ENCODE peak calls at places on chromosomes 6 and 20, in nine cellular contexts. H is effector memory CD4-positive, alpha-beta T cell; M is SJCRH30; B is CD8-positive, alpha-beta memory T cell; K is breast epithelium; Q is aorta; F is heart right ventricle; O is spleen; V is naive thymus-derived CD4-positive, alpha-beta T cell. D is an unnamed sample. For H3K4me1, the result is how much of the 10 kb centered on the place peaks cover.

GRCh38 chr6:91083226-91083625 is 496.4 kb upstream of the MAP3K7 start:
- DNase-seq in H (no peak), M (no peak), B (no peak), K (no peak), Q (no peak), F (no peak), O (no peak), V (no peak), D (no peak)

GRCh38 chr6:159758031-159759001 is 3.5 kb upstream of the ACAT2 start:
- DNase-seq in H (no peak), M (peak), B (no peak), K (no peak), Q (no peak), F (no peak), O (no peak), V (no peak), D (no peak)

GRCh38 chr6:26440977-26441358 is 664 bp downstream of the BTN3A3 start:
- DNase-seq in H (no peak), M (no peak), B (no peak), K (no peak), Q (no peak), F (no peak), O (no peak), V (no peak), D (no peak)

GRCh38 chr20:58073945-58074920 is 154.2 kb downstream of the ANKRD60 start:
- DNase-seq in H (no peak), M (no peak), B (no peak), K (no peak), Q (no peak), F (no peak), O (peak), V (no peak), D (no peak)

GRCh38 chr20:63086421-63087235 is 79.9 kb upstream of the BHLHE23 start:
- DNase-seq in H (no peak), M (no peak), B (no peak), K (no peak), Q (peak), F (peak), O (peak), V (no peak), D (peak)

GRCh38 chr20:9112541-9113515 is 43.9 kb downstream of the PLCB4 start:
- DNase-seq in H (no peak), M (no peak), B (no peak), K (no peak), Q (no peak), F (no peak), O (no peak), V (no peak), D (no peak)

GRCh38 chr6:16758163-16758975 is 2.9 kb downstream of the ATXN1 start:
- DNase-seq in H (peak), M (no peak), B (no peak), K (no peak), Q (no peak), F (no peak), O (no peak), V (no peak), D (no peak)

GRCh38 chr6:53979468-53980067 is 131.7 kb upstream of the MLIP start:
- DNase-seq in H (no peak), M (peak), B (no peak), K (no peak), Q (no peak), F (no peak), O (no peak), V (no peak), D (no peak)

GRCh38 chr20:4722571-4722970 is 862 bp downstream of the PRND start:
- DNase-seq in H (no peak), M (no peak), B (no peak), K (no peak), Q (no peak), F (no peak), O (no peak), V (no peak), D (no peak)

GRCh38 chr6:97963148-97963680 is 680.2 kb upstream of the MMS22L start:
- DNase-seq in H (no peak), M (no peak), B (no peak), K (no peak), Q (no peak), F (no peak), O (no peak), V (no peak), D (no peak)

GRCh38 chr20:21936720-21937380 is 231.4 kb downstream of the PAX1 start:
- DNase-seq in H (no peak), M (no peak), B (no peak), K (no peak), Q (no peak), F (no peak), O (no peak), V (no peak), D (no peak)

GRCh38 chr20:21936261-21936660 is 230.8 kb downstream of the PAX1 start:
- DNase-seq in H (no peak), M (no peak), B (no peak), K (no peak), Q (no peak), F (no peak), O (no peak), V (no peak), D (no peak)

GRCh38 chr20:21933526-21933925 is 228.1 kb downstream of the PAX1 start:
- DNase-seq in H (no peak), M (no peak), B (no peak), K (no peak), Q (no peak), F (no peak), O (no peak), V (no peak), D (no peak)
- H3K27ac ChIP-seq in H (no peak), M (no peak), B (no peak), K (no peak), Q (no peak), F (no peak), O (no peak), V (no peak), D (no peak)

GRCh38 chr20:59181936-59182335 is 18.3 kb downstream of the ZNF831 start:
- DNase-seq in H (no peak), M (no peak), B (no peak), K (no peak), Q (no peak), F (no peak), O (no peak), V (no peak), D (no peak)

GRCh38 chr20:59183751-59184150 is 20.1 kb downstream of the ZNF831 start:
- DNase-seq in H (no peak), M (no peak), B (no peak), K (no peak), Q (no peak), F (no peak), O (no peak), V (no peak), D (no peak)

GRCh38 chr20:59184880-59185447 is 21.3 kb downstream of the ZNF831 start:
- DNase-seq in H (no peak), M (peak), B (no peak), K (no peak), Q (no peak), F (no peak), O (no peak), V (no peak), D (no peak)

GRCh38 chr20:59182401-59183044 is 18.9 kb downstream of the ZNF831 start:
- DNase-seq in H (no peak), M (no peak), B (no peak), K (no peak), Q (no peak), F (no peak), O (no peak), V (no peak), D (no peak)

DNA sequence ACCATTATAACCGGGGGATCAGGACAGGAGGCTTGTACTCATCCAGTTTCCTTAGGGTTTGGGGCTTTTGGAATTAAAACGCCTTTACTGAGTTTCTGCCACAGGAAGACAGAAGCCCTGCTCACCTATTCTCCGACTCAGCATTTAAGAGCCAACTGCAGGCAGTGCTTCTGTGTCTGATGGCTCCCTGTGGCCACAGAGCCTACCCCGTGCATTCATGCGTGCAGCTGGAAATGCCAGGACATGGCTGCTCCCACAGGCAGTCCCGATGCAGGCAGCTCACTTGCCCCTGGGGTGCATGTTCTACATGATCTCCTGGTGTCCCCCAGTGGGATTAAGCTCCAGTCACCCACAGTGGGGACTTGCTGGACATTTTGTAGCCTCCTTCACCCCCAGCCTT is 22.2 kb downstream of the ZNF831 start:
- DNase-seq in H (no peak), M (peak), B (no peak), K (no peak), Q (no peak), F (no peak), O (no peak), V (no peak), D (no peak)
- H3K4me1 ChIP-seq in H (under half), M (under half), B (under half), K (under half), Q (under half), F (under half), O (under half), V (under half), D (under half)

GRCh38 chr20:43409041-43409913 is 48.4 kb upstream of the SRSF6 start:
- DNase-seq in H (no peak), M (peak), B (no peak), K (no peak), Q (no peak), F (no peak), O (no peak), V (no peak), D (no peak)
- H3K27ac ChIP-seq in H (no peak), M (no peak), B (no peak), K (no peak), Q (no peak), F (no peak), O (no peak), V (no peak), D (no peak)

GRCh38 chr6:108655840-108656650 is 95.3 kb downstream of the FOXO3 start:
- DNase-seq in H (no peak), M (peak), B (no peak), K (no peak), Q (no peak), F (no peak), O (no peak), V (no peak), D (no peak)

GRCh38 chr6:108658174-108658573 is 97.5 kb downstream of the FOXO3 start:
- DNase-seq in H (no peak), M (no peak), B (no peak), K (no peak), Q (no peak), F (no peak), O (no peak), V (no peak), D (no peak)

GRCh38 chr6:108653864-108654402 is 93.2 kb downstream of the FOXO3 start:
- DNase-seq in H (no peak), M (peak), B (no peak), K (peak), Q (peak), F (peak), O (no peak), V (no peak), D (peak)

GRCh38 chr6:108654465-108655106 is 93.9 kb downstream of the FOXO3 start:
- DNase-seq in H (no peak), M (no peak), B (no peak), K (no peak), Q (no peak), F (no peak), O (no peak), V (no peak), D (no peak)

DNA sequence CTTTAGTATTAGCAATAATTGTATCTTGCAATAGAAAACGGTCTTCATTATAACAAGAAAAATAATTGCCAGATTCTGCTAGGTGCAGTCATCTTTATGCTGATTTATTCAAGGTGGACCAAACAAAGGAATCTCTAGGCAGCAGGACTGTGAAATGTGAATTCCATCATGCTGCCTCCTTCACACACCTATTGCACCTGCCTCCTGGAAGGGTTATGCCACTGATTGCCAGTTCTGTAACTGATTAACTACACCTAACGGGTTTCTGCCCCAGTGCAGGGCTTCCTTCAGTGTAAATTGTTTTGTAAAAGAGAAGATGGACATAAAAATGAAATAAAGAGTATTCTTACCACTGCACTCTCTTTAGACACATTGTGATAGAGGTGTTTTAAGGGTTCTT is 96.1 kb downstream of the FOXO3 start:
- DNase-seq in H (no peak), M (no peak), B (no peak), K (no peak), Q (no peak), F (no peak), O (no peak), V (no peak), D (no peak)
- H3K4me1 ChIP-seq in H (under half), M (half or more), B (under half), K (under half), Q (under half), F (half or more), O (half or more), V (under half), D (half or more)

GRCh38 chr6:12545837-12546658 is 170.5 kb upstream of the PHACTR1 start:
- DNase-seq in H (no peak), M (peak), B (no peak), K (no peak), Q (no peak), F (no peak), O (no peak), V (no peak), D (no peak)

GRCh38 chr6:12548526-12548925 is 168.0 kb upstream of the PHACTR1 start:
- DNase-seq in H (no peak), M (no peak), B (no peak), K (no peak), Q (no peak), F (no peak), O (no peak), V (no peak), D (no peak)

GRCh38 chr6:12546659-12546987 is 169.9 kb upstream of the PHACTR1 start:
- DNase-seq in H (no peak), M (no peak), B (no peak), K (no peak), Q (no peak), F (no peak), O (no peak), V (no peak), D (no peak)

GRCh38 chr6:12543953-12544352 is 172.6 kb upstream of the PHACTR1 start:
- DNase-seq in H (no peak), M (no peak), B (no peak), K (no peak), Q (no peak), F (no peak), O (no peak), V (no peak), D (no peak)

GRCh38 chr6:12545141-12545540 is 171.4 kb upstream of the PHACTR1 start:
- DNase-seq in H (no peak), M (no peak), B (no peak), K (no peak), Q (no peak), F (no peak), O (no peak), V (no peak), D (no peak)
- H3K27ac ChIP-seq in H (no peak), M (peak), B (no peak), K (no peak), Q (no peak), F (no peak), O (no peak), V (no peak), D (no peak)

GRCh38 chr20:25477156-25477882 is 69.8 kb downstream of the GINS1 start:
- DNase-seq in H (no peak), M (no peak), B (no peak), K (no peak), Q (no peak), F (no peak), O (peak), V (no peak), D (no peak)
- H3K4me1 ChIP-seq in H (under half), M (under half), B (under half), K (under half), Q (under half), F (under half), O (under half), V (under half), D (under half)

GRCh38 chr6:52820198-52820597 is 16.6 kb upstream of the GSTA1 start:
- DNase-seq in H (no peak), M (no peak), B (no peak), K (no peak), Q (no peak), F (no peak), O (no peak), V (no peak), D (no peak)

GRCh38 chr6:52815167-52816092 is 11.8 kb upstream of the GSTA1 start:
- DNase-seq in H (no peak), M (peak), B (peak), K (peak), Q (no peak), F (no peak), O (no peak), V (peak), D (no peak)
- H3K27ac ChIP-seq in H (no peak), M (no peak), B (no peak), K (no peak), Q (no peak), F (no peak), O (no peak), V (no peak), D (no peak)

D was measured in psoas muscle.